ENCODE peak calls at places on chromosomes 3 and 15, in four cellular contexts. F is body of pancreas; K is IMR-90; P is CD8-positive, alpha-beta T cell. X is an unnamed sample.

GRCh38 chr3:56997675-56998074 is 62.8 kb upstream of the SPATA12 start:
- DNase-seq in K (peak; percentile 47), F (no peak), P (no peak), X (no peak)

GRCh38 chr3:194283218-194284006 is 67.7 kb downstream of the CPN2 start:
- DNase-seq in F (no peak), P (no peak), K (no peak), X (peak; percentile 69)

GRCh38 chr3:111956995-111957736 is 21.7 kb upstream of the ABHD10 start:
- DNase-seq in K (no peak), F (peak; percentile 24), P (no peak), X (no peak)

GRCh38 chr3:120506828-120507774 is 56.3 kb upstream of the FSTL1 start:
- DNase-seq in K (peak; percentile 60), F (peak; percentile 54), P (no peak), X (peak; percentile 68)

GRCh38 chr15:45157974-45158373 is 28.2 kb downstream of the DUOX1 start:
- DNase-seq in P (no peak), K (peak; percentile 81), F (no peak), X (peak; percentile 69)

GRCh38 chr15:28112101-28112760 is 13.1 kb upstream of the OCA2 start:
- DNase-seq in F (no peak), K (no peak), P (no peak), X (no peak)

GRCh38 chr3:68088216-68088615 is 433.8 kb upstream of the SUCLG2 start:
- DNase-seq in F (peak; percentile 12), P (peak; percentile 58), K (no peak), X (no peak)

GRCh38 chr15:46854559-46854958 is 862.7 kb upstream of the SEMA6D start:
- DNase-seq in P (no peak), F (no peak), K (no peak), X (no peak)

GRCh38 chr3:161266731-161267150 is 45.6 kb downstream of the NMD3 start:
- DNase-seq in K (peak; percentile 86), P (no peak), F (no peak), X (no peak)

GRCh38 chr3:189981668-189982067 is 139.0 kb downstream of the P3H2 start:
- DNase-seq in P (no peak), K (peak; percentile 89), F (peak; percentile 23), X (no peak)

GRCh38 chr3:32249184-32249782 is 10.8 kb downstream of the CMTM8 start:
- DNase-seq in P (no peak), K (peak; percentile 76), F (no peak), X (no peak)

GRCh38 chr15:36527512-36528162 is 51.8 kb upstream of the CDIN1 start:
- DNase-seq in K (no peak), F (no peak), P (no peak), X (no peak)

GRCh38 chr15:77821188-77821958 is 188.7 kb upstream of the LINGO1 start:
- DNase-seq in P (no peak), K (peak; percentile 47), F (peak; percentile 71), X (peak; percentile 60)

GRCh38 chr3:139518296-139518695 is 21.2 kb downstream of the RBP1 start:
- DNase-seq in K (no peak), F (no peak), P (no peak), X (peak; percentile 48)

GRCh38 chr3:112401617-112402016 is 68.7 kb downstream of the CD200 start:
- DNase-seq in P (no peak), K (no peak), F (no peak), X (no peak)

GRCh38 chr3:78941587-78941986 is 826.2 kb downstream of the ROBO1 start:
- DNase-seq in F (no peak), K (peak; percentile 96), P (no peak), X (no peak)

GRCh38 chr3:184229424-184230080 is at the start of gene VWA5B2:
- DNase-seq in F (peak; percentile 83), P (peak; percentile 75), K (peak; percentile 18), X (no peak)

GRCh38 chr3:47419083-47420043 is 38.5 kb downstream of the PTPN23 start:
- DNase-seq in K (no peak), P (no peak), F (no peak), X (no peak)

DNA sequence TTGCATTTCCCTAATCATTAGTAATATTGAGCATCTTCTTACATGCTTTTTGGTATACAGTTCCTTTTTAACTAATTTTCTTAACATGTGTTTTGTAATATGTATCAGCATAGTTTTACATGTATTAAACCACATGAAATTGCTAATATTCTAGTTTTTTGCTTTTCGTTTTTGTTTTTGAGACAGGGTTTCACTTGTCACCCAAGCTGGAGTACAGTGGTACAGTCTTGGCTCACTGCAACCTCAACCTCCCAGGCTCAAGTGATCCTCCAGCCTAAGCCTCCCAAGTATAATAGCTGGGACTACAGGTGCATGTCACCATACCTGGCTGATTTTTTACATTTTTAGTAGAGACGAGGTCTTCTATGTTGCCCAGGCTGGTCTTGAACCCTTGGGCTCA is 4.4 kb upstream of the ISG20 start:
- DNase-seq in K (no peak), P (no peak), F (no peak), X (no peak)
- H3K4me1 ChIP-seq in K (peaks cover 21% of the 10 kb centered on the region), P (peaks cover 87% of the 10 kb centered on the region), F (peaks cover 42% of the 10 kb centered on the region), X (no peaks in the 10 kb centered on the region)

GRCh38 chr15:25378501-25378901 is 60.3 kb downstream of the UBE3A start:
- DNase-seq in F (no peak), P (no peak), K (peak; percentile 31), X (no peak)
- TF ChIP-seq CTCF in F (no peak), P (no peak), K (no peak), X (no peak)

GRCh38 chr15:63196846-63197245 is 7.4 kb downstream of the RAB8B start:
- DNase-seq in K (no peak), P (no peak), F (no peak), X (no peak)

GRCh38 chr15:63197626-63198025 is 8.2 kb downstream of the RAB8B start:
- DNase-seq in P (no peak), K (no peak), F (no peak), X (no peak)

GRCh38 chr15:63192604-63193206 is 3.3 kb downstream of the RAB8B start:
- DNase-seq in K (no peak), F (no peak), P (no peak), X (peak; percentile 18)

GRCh38 chr15:63194291-63194681 is 4.9 kb downstream of the RAB8B start:
- DNase-seq in P (no peak), F (no peak), K (no peak), X (no peak)

GRCh38 chr15:63195257-63196023 is 6.0 kb downstream of the RAB8B start:
- DNase-seq in K (no peak), F (peak; percentile 25), P (no peak), X (peak; percentile 56)
- H3K4me1 ChIP-seq in K (peaks cover 21% of the 10 kb centered on the region), F (peaks cover 25% of the 10 kb centered on the region), P (peaks cover 91% of the 10 kb centered on the region), X (no peaks in the 10 kb centered on the region)

GRCh38 chr3:10300087-10300486 is 7.3 kb upstream of the GHRL start:
- DNase-seq in P (no peak), F (no peak), K (no peak), X (no peak)

GRCh38 chr3:10299679-10300078 is 6.9 kb upstream of the GHRL start:
- DNase-seq in F (no peak), P (no peak), K (no peak), X (no peak)

GRCh38 chr3:10303105-10303504 is 10.4 kb upstream of the GHRL start:
- DNase-seq in F (no peak), P (no peak), K (no peak), X (no peak)

GRCh38 chr3:10303785-10304184 is 11.0 kb upstream of the GHRL start:
- DNase-seq in F (no peak), P (no peak), K (no peak), X (no peak)

GRCh38 chr3:10299175-10299574 is 6.4 kb upstream of the GHRL start:
- DNase-seq in F (no peak), P (no peak), K (peak; percentile 17), X (no peak)
- TF ChIP-seq CTCF in F (no peak), P (no peak), K (no peak), X (no peak)

DNA sequence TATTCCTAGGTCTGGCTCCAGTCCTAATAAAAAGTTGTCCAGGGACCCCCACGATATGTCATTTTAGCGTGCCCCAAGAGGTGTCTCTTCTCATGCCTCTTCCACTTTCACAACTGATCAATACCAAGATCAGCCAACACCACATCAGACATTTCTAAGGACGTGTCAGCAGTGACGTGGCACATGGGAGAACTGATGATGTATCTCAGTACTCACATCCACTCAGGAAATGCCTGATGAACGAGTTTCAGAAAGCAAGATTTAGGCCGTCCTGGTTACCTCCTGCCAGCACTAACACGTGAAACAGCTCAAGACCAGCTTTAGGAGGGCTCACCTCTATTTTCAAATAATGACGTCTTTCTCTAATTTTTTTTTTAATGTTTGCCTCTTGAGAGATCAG is 19.6 kb downstream of the VGLL4 start:
- DNase-seq in K (peak; percentile 61), P (peak; percentile 70), F (no peak), X (no peak)
- H3K4me1 ChIP-seq in K (peaks cover 8% of the 10 kb centered on the region), P (peaks cover 45% of the 10 kb centered on the region), F (peaks cover 48% of the 10 kb centered on the region), X (no peaks in the 10 kb centered on the region)

DNA sequence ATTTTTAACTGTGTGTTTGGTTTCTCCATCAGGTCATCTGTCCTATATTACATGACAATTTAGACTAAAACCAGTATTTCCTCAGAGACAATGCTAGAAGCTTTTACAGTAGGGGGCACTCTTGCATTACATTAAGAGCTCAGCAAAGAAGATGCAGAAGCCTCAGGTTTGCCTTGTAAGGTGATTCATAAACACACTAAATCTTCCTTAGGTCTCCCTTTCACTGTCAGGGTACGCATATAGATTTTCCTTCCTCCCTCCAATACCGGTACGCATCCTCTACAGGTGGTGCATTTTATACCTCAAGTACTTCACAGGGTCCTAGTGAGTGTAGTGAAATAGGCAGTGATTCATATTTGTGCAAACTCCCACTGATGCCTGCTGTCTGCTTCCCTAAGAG is 46.5 kb downstream of the CD86 start:
- DNase-seq in P (no peak), K (peak; percentile 66), F (no peak), X (no peak)
- TF ChIP-seq CTCF in P (peak; percentile 39), K (peak; percentile 74), F (peak; percentile 48), X (no peak)

DNA sequence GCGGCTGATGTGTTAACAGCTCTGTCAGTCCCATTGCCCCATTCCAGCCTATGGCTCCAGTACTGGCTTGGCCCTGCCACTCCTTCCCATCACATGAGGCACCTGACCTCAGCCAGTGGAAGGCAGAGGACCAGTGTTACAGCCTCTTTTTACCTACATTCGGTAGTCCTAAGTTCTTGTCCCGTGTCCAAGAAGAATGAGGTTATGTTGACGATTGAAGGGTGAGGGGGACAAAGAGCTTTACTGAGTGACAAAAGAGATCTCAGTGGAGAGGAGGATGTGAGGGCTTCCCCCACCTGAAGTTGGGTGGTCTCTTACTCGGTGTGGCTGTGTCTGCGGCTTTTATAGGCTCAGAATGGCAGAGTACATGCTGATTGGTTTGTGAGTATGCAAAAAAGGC is 7.3 kb upstream of the MPI start:
- DNase-seq in P (no peak), K (no peak), F (no peak), X (no peak)
- H3K4me1 ChIP-seq in P (no peaks in the 10 kb centered on the region), K (no peaks in the 10 kb centered on the region), F (no peaks in the 10 kb centered on the region), X (no peaks in the 10 kb centered on the region)

GRCh38 chr15:58036579-58036978 is 28.9 kb downstream of the ALDH1A2 start:
- DNase-seq in F (no peak), K (no peak), P (no peak), X (no peak)
- TF ChIP-seq CTCF in F (no peak), K (no peak), P (no peak), X (no peak)

X was measured in right atrium auricular region.